ENCODE peak calls at places on chromosomes 4 and X, in five cellular contexts. H, W, S, L and R are unnamed samples.

GRCh38 chrX:19462879-19463278 is 52.4 kb downstream of the MAP3K15 start:
- DNase-seq in H (no peak), W (no peak), S (no peak), L (no peak), R (no peak)

GRCh38 chr4:156109943-156110925 is 156.6 kb upstream of the CTSO start:
- DNase-seq in H (peak), W (no peak), S (no peak), L (no peak), R (no peak)

GRCh38 chr4:168712316-168712855 is 215.5 kb downstream of the PALLD start:
- DNase-seq in H (no peak), W (no peak), S (no peak), L (no peak), R (no peak)

GRCh38 chrX:3451566-3451965 is 105.1 kb upstream of the MXRA5 start:
- DNase-seq in H (no peak), W (no peak), S (no peak), L (no peak), R (no peak)

GRCh38 chr4:176066757-176067156 is 1.1 kb downstream of the WDR17 start:
- DNase-seq in H (no peak), W (no peak), S (no peak), L (no peak), R (no peak)

GRCh38 chr4:151169223-151169622 is 69.8 kb downstream of the RPS3A start:
- DNase-seq in H (peak), W (peak), S (peak), L (no peak), R (no peak)

GRCh38 chr4:39285111-39285795 is 80.9 kb downstream of the RFC1 start:
- DNase-seq in H (no peak), W (no peak), S (no peak), L (no peak), R (no peak)

GRCh38 chr4:122218762-122219161 is 66.6 kb downstream of the BLTP1 start:
- DNase-seq in H (peak), W (no peak), S (peak), L (no peak), R (no peak)

GRCh38 chr4:14428125-14428524 is 574.2 kb upstream of the CPEB2 start:
- DNase-seq in H (no peak), W (no peak), S (no peak), L (no peak), R (no peak)

GRCh38 chr4:8025668-8026067 is 86.0 kb upstream of the AFAP1 start:
- DNase-seq in H (peak), W (no peak), S (no peak), L (no peak), R (no peak)

GRCh38 chrX:30493348-30493747 is 84.2 kb downstream of the TASL start:
- DNase-seq in H (no peak), W (no peak), S (no peak), L (no peak), R (no peak)

GRCh38 chrX:30495468-30495867 is 82.1 kb downstream of the TASL start:
- DNase-seq in H (no peak), W (no peak), S (no peak), L (no peak), R (no peak)
- H3K4me3 ChIP-seq in H (no peak), W (no peak), S (no peak), L (no peak), R (no peak)

GRCh38 chrX:150227321-150227860 is 135.7 kb upstream of the MAMLD1 start:
- DNase-seq in H (no peak), W (no peak), S (no peak), L (peak), R (peak)

GRCh38 chrX:150224676-150225075 is 138.4 kb upstream of the MAMLD1 start:
- DNase-seq in H (no peak), W (no peak), S (no peak), L (no peak), R (no peak)

GRCh38 chrX:150225266-150225665 is 137.9 kb upstream of the MAMLD1 start:
- DNase-seq in H (no peak), W (no peak), S (no peak), L (no peak), R (no peak)

GRCh38 chrX:150226223-150226965 is 136.7 kb upstream of the MAMLD1 start:
- DNase-seq in H (no peak), W (no peak), S (no peak), L (no peak), R (no peak)

DNA sequence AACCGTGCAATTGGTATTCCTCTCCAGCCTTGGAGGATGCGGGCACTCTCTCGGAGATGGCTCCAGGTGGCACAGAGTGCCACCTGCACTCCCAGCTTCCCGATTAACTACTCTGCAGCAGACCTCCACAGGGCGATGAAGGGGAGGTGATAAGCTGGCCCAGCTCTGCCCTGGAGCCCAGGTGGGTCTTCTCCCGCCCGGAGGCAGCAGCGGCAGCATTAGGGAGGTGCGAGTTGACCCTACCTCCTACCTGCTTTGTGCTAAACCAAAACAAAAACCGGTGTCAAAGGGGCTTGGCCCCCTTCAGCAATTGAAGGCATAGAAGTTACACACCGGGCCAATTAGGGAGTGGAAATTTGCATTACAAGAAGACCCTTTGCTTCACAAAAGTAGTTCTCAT is 137.4 kb upstream of the MAMLD1 start:
- DNase-seq in H (no peak), W (no peak), S (no peak), L (no peak), R (no peak)
- H3K4me3 ChIP-seq in H (no peak), W (no peak), S (no peak), L (no peak), R (no peak)

DNA sequence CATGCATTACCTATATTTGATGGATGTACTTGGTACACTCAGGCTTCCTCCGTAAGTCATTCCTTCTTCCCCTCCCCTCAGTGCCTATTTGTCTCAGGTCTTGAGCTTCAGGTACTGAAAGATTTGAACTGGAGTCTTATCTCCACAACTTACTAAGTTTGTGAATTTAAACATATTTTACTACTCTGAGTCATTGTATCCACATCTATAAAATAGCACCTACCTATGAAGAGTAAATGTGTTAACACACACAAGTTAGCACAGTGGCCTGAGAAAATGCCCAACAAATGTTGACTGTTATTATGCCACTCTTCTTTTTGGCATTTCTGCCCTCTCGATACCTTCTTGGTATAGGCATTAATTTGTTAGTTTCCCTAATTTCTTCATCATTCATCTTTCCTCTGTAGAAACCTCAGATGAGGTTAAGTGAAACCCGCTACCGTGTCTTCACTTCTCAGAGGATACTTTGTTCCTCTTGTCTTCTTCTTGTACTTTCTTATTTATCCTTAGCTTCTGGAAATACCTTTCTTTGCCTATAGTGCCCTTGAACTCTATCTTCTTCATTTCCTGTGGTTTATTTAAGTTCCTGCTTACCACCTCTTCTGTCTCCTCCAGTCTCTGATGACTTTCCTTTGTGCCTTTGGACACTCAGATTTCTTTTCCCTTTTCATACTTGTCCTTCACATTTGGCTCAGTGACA is 159.5 kb upstream of the LEF1 start:
- DNase-seq in H (no peak), W (no peak), S (no peak), L (no peak), R (no peak)
- H3K4me3 ChIP-seq in H (no peak), W (no peak), S (no peak), L (no peak), R (no peak)

GRCh38 chrX:107971636-107972035 is 10.5 kb downstream of the TEX13B start:
- DNase-seq in H (no peak), W (no peak), S (no peak), L (no peak), R (no peak)
- H3K4me3 ChIP-seq in H (no peak), W (no peak), S (no peak), L (no peak), R (no peak)

GRCh38 chrX:6071755-6072154 is 156.9 kb downstream of the NLGN4X start:
- DNase-seq in H (no peak), W (no peak), S (no peak), L (no peak), R (no peak)

GRCh38 chrX:6074532-6074931 is 154.1 kb downstream of the NLGN4X start:
- DNase-seq in H (no peak), W (no peak), S (no peak), L (no peak), R (no peak)
- H3K4me3 ChIP-seq in H (no peak), W (no peak), S (no peak), L (no peak), R (no peak)

GRCh38 chrX:112839856-112840255 is 775 bp downstream of the AMOT start:
- DNase-seq in H (no peak), W (no peak), S (peak), L (no peak), R (no peak)
- H3K4me3 ChIP-seq in H (peak), W (peak), S (peak), L (no peak), R (peak)

DNA sequence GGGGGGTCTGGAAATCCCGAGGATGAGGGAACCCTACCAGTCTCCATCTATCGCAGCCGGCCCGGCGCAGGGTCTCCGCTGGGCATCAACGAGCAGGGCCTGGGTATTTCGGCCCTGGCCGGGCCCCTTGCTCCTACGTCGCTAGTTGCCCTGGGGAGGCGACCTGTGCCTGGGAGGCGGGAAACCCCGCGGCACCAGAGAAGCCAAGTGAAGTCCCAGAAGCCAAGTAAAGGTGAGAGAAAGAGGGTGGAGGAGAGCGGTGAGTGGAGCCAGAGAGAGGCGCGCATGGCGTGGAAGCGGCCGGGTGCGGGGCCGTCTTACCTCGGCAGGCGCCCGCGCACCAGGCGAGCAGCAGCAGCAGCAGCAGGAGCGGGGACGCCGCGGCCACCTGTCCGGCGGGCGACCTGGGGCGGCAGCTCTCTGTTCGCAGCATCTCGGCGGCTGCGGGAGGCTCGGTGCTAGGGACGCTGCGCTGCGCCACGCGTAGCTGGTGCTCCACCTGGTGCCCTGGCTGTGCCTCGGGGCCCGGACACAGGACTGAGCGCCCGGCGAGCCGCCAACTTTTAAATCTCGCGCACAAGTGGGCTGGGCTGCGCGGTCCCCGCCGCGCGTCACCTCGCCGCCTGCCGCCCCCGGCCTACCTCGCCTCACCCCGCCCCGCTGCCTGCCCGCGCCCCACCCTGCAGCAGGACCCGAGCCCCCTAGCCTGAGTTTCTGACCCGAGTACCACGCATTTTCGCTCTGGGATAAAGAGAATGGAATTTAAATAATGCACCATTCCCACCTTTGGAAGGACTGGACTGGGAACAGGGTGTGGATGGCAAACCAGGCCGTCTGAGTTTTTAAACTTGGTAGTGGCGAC is at the start of gene NMU:
- DNase-seq in H (peak), W (peak), S (peak), L (no peak), R (no peak)
- H3K4me3 ChIP-seq in H (peak), W (peak), S (peak), L (no peak), R (no peak)